ENCODE peak calls at places on chromosomes 5 and 9, in ten cellular contexts. R, A, Y, U, J, N, C, V, T and G are unnamed samples.

GRCh38 chr9:76180541-76180940 is 213.7 kb downstream of the RFK start:
- DNase-seq in R (no peak), A (no peak), Y (no peak), U (peak; percentile 16), J (no peak), N (no peak), C (no peak), V (peak; percentile 1), T (no peak), G (no peak)

GRCh38 chr9:136107953-136108647 is 10.6 kb downstream of the TMEM250 start:
- DNase-seq in R (no peak), A (no peak), Y (no peak), U (peak; percentile 65), J (peak; percentile 96), N (no peak), C (no peak), V (no peak), T (no peak), G (no peak)

GRCh38 chr5:24364711-24365110 is 280.1 kb downstream of the CDH10 start:
- DNase-seq in R (no peak), A (no peak), Y (no peak), U (no peak), J (peak; percentile 44), N (no peak), C (no peak), V (no peak), T (no peak), G (no peak)

GRCh38 chr5:157669701-157670097 is 1.6 kb upstream of the C5orf52 start:
- DNase-seq in R (no peak), A (no peak), Y (no peak), U (no peak), J (no peak), N (no peak), C (no peak), V (no peak), T (no peak), G (no peak)

GRCh38 chr5:13985736-13986418 is 41.4 kb upstream of the DNAH5 start:
- DNase-seq in R (no peak), A (no peak), Y (no peak), U (no peak), J (peak; percentile 67), N (no peak), C (no peak), V (peak; percentile 77), T (no peak), G (no peak)

GRCh38 chr9:20355022-20355421 is 267.3 kb downstream of the MLLT3 start:
- DNase-seq in R (no peak), A (peak; percentile 48), Y (no peak), U (no peak), J (no peak), N (no peak), C (no peak), V (no peak), T (no peak), G (no peak)

GRCh38 chr5:72170101-72170500 is 62.8 kb downstream of the MAP1B start:
- DNase-seq in R (no peak), A (no peak), Y (no peak), U (no peak), J (no peak), N (no peak), C (no peak), V (no peak), T (no peak), G (no peak)

GRCh38 chr9:426976-427375 is 212.3 kb downstream of the DOCK8 start:
- DNase-seq in R (no peak), A (no peak), Y (no peak), U (no peak), J (no peak), N (no peak), C (no peak), V (no peak), T (no peak), G (no peak)

GRCh38 chr5:6822556-6823343 is 109.5 kb downstream of the TENT4A start:
- DNase-seq in R (no peak), A (peak; percentile 21), Y (no peak), U (no peak), J (no peak), N (no peak), C (no peak), V (peak; percentile 41), T (no peak), G (no peak)

GRCh38 chr5:76662521-76662920 is 39.3 kb upstream of the F2RL2 start:
- DNase-seq in R (no peak), A (no peak), Y (no peak), U (no peak), J (no peak), N (no peak), C (no peak), V (no peak), T (no peak), G (no peak)

GRCh38 chr9:83920469-83920941 is 727 bp downstream of the KIF27 start:
- DNase-seq in R (peak; percentile 51), A (no peak), Y (no peak), U (peak; percentile 71), J (no peak), N (peak; percentile 24), C (no peak), V (peak; percentile 54), T (peak; percentile 47), G (peak; percentile 62)

GRCh38 chr9:108119530-108120113 is 630.1 kb upstream of the KLF4 start:
- DNase-seq in R (no peak), A (no peak), Y (no peak), U (no peak), J (no peak), N (no peak), C (no peak), V (no peak), T (no peak), G (no peak)

GRCh38 chr9:102631559-102631958 is 363.6 kb upstream of the CYLC2 start:
- DNase-seq in R (no peak), A (peak; percentile 31), Y (no peak), U (no peak), J (peak; percentile 4), N (no peak), C (no peak), V (no peak), T (no peak), G (peak; percentile 21)

GRCh38 chr5:132547269-132547668 is 3.9 kb upstream of the IL5 start:
- DNase-seq in R (no peak), A (no peak), Y (no peak), U (no peak), J (no peak), N (no peak), C (no peak), V (no peak), T (no peak), G (no peak)

GRCh38 chr5:31237159-31237558 is 43.7 kb downstream of the CDH6 start:
- DNase-seq in R (no peak), A (peak; percentile 6), Y (no peak), U (no peak), J (no peak), N (no peak), C (no peak), V (peak; percentile 7), T (no peak), G (peak; percentile 27)

GRCh38 chr5:131684051-131684450 is 49.0 kb upstream of the RAPGEF6 start:
- DNase-seq in R (no peak), A (no peak), Y (no peak), U (no peak), J (no peak), N (no peak), C (no peak), V (no peak), T (no peak), G (no peak)

GRCh38 chr5:127306647-127307046 is 16.1 kb downstream of the MEGF10 start:
- DNase-seq in R (no peak), A (no peak), Y (no peak), U (no peak), J (no peak), N (no peak), C (no peak), V (no peak), T (no peak), G (no peak)